ENCODE peak calls at places on chromosomes 4 and X, in nine cellular contexts. One of them, this sample, is unnamed.

GRCh38 chrX:65537229-65537628 is 2.6 kb upstream of the LAS1L start:
- DNase-seq in bronchial epithelial cell: peak
- DNase-seq in upper lobe of left lung: no peak
- DNase-seq in keratinocyte: no peak
- DNase-seq in epithelial cell of esophagus: no peak
- DNase-seq in AG09309: no peak
- DNase-seq in fibroblast of the aortic adventitia: peak
- DNase-seq in CD8-positive, alpha-beta memory T cell: no peak
- DNase-seq in fibroblast of mammary gland: no peak
- DNase-seq in this sample: no peak

GRCh38 chrX:150364347-150365050 is 1.4 kb downstream of the MAMLD1 start:
- DNase-seq in bronchial epithelial cell: no peak
- DNase-seq in upper lobe of left lung: peak
- DNase-seq in keratinocyte: no peak
- DNase-seq in epithelial cell of esophagus: peak
- DNase-seq in AG09309: no peak
- DNase-seq in fibroblast of the aortic adventitia: peak
- DNase-seq in CD8-positive, alpha-beta memory T cell: peak
- DNase-seq in fibroblast of mammary gland: no peak
- DNase-seq in this sample: no peak

GRCh38 chr4:184962125-184962638 is 56.1 kb upstream of the HELT start:
- DNase-seq in bronchial epithelial cell: no peak
- DNase-seq in upper lobe of left lung: no peak
- DNase-seq in keratinocyte: no peak
- DNase-seq in epithelial cell of esophagus: no peak
- DNase-seq in AG09309: no peak
- DNase-seq in fibroblast of the aortic adventitia: no peak
- DNase-seq in CD8-positive, alpha-beta memory T cell: no peak
- DNase-seq in fibroblast of mammary gland: no peak
- DNase-seq in this sample: no peak

GRCh38 chr4:145679520-145679919 is 426 bp upstream of the C4orf51 start:
- DNase-seq in bronchial epithelial cell: peak
- DNase-seq in upper lobe of left lung: no peak
- DNase-seq in keratinocyte: no peak
- DNase-seq in epithelial cell of esophagus: peak
- DNase-seq in AG09309: peak
- DNase-seq in fibroblast of the aortic adventitia: peak
- DNase-seq in CD8-positive, alpha-beta memory T cell: no peak
- DNase-seq in fibroblast of mammary gland: peak
- DNase-seq in this sample: no peak

GRCh38 chrX:153598541-153599191 is at the start of gene CCNQ:
- DNase-seq in bronchial epithelial cell: no peak
- DNase-seq in upper lobe of left lung: peak
- DNase-seq in keratinocyte: no peak
- DNase-seq in epithelial cell of esophagus: peak
- DNase-seq in AG09309: no peak
- DNase-seq in fibroblast of the aortic adventitia: peak
- DNase-seq in CD8-positive, alpha-beta memory T cell: no peak
- DNase-seq in fibroblast of mammary gland: peak
- DNase-seq in this sample: peak

GRCh38 chr4:175927121-175927520 is 115.1 kb upstream of the GPM6A start:
- DNase-seq in bronchial epithelial cell: peak
- DNase-seq in upper lobe of left lung: no peak
- DNase-seq in keratinocyte: no peak
- DNase-seq in epithelial cell of esophagus: peak
- DNase-seq in AG09309: no peak
- DNase-seq in fibroblast of the aortic adventitia: no peak
- DNase-seq in CD8-positive, alpha-beta memory T cell: no peak
- DNase-seq in fibroblast of mammary gland: no peak
- DNase-seq in this sample: peak

GRCh38 chr4:158996669-158997074 is 106.2 kb upstream of the RAPGEF2 start:
- DNase-seq in bronchial epithelial cell: peak
- DNase-seq in upper lobe of left lung: no peak
- DNase-seq in keratinocyte: peak
- DNase-seq in epithelial cell of esophagus: peak
- DNase-seq in AG09309: peak
- DNase-seq in fibroblast of the aortic adventitia: peak
- DNase-seq in CD8-positive, alpha-beta memory T cell: no peak
- DNase-seq in fibroblast of mammary gland: peak
- DNase-seq in this sample: no peak

GRCh38 chr4:98601719-98602118 is 56.7 kb downstream of the TSPAN5 start:
- DNase-seq in bronchial epithelial cell: peak
- DNase-seq in upper lobe of left lung: no peak
- DNase-seq in keratinocyte: no peak
- DNase-seq in epithelial cell of esophagus: peak
- DNase-seq in AG09309: no peak
- DNase-seq in fibroblast of the aortic adventitia: no peak
- DNase-seq in CD8-positive, alpha-beta memory T cell: no peak
- DNase-seq in fibroblast of mammary gland: peak
- DNase-seq in this sample: no peak

GRCh38 chr4:187666634-187667033 is 328.9 kb upstream of the ZFP42 start:
- DNase-seq in bronchial epithelial cell: no peak
- DNase-seq in upper lobe of left lung: no peak
- DNase-seq in keratinocyte: no peak
- DNase-seq in epithelial cell of esophagus: peak
- DNase-seq in AG09309: no peak
- DNase-seq in fibroblast of the aortic adventitia: no peak
- DNase-seq in CD8-positive, alpha-beta memory T cell: no peak
- DNase-seq in fibroblast of mammary gland: peak
- DNase-seq in this sample: no peak

GRCh38 chrX:6384391-6384790 is 150.5 kb downstream of the VCX3A start:
- DNase-seq in bronchial epithelial cell: no peak
- DNase-seq in upper lobe of left lung: no peak
- DNase-seq in keratinocyte: no peak
- DNase-seq in epithelial cell of esophagus: no peak
- DNase-seq in AG09309: no peak
- DNase-seq in fibroblast of the aortic adventitia: no peak
- DNase-seq in CD8-positive, alpha-beta memory T cell: no peak
- DNase-seq in fibroblast of mammary gland: no peak
- DNase-seq in this sample: no peak

GRCh38 chr4:36328130-36328529 is 46.7 kb downstream of the DTHD1 start:
- DNase-seq in bronchial epithelial cell: no peak
- DNase-seq in upper lobe of left lung: no peak
- DNase-seq in keratinocyte: no peak
- DNase-seq in epithelial cell of esophagus: no peak
- DNase-seq in AG09309: no peak
- DNase-seq in fibroblast of the aortic adventitia: no peak
- DNase-seq in CD8-positive, alpha-beta memory T cell: no peak
- DNase-seq in fibroblast of mammary gland: no peak
- DNase-seq in this sample: no peak

GRCh38 chrX:54808109-54808604 is 612 bp downstream of the MAGED2 start:
- DNase-seq in bronchial epithelial cell: peak
- DNase-seq in upper lobe of left lung: peak
- DNase-seq in keratinocyte: no peak
- DNase-seq in epithelial cell of esophagus: peak
- DNase-seq in AG09309: no peak
- DNase-seq in fibroblast of the aortic adventitia: no peak
- DNase-seq in CD8-positive, alpha-beta memory T cell: peak
- DNase-seq in fibroblast of mammary gland: peak
- DNase-seq in this sample: no peak

GRCh38 chrX:39749135-39749534 is 348.6 kb downstream of the BCOR start:
- DNase-seq in bronchial epithelial cell: no peak
- DNase-seq in upper lobe of left lung: no peak
- DNase-seq in keratinocyte: no peak
- DNase-seq in epithelial cell of esophagus: no peak
- DNase-seq in AG09309: no peak
- DNase-seq in fibroblast of the aortic adventitia: no peak
- DNase-seq in CD8-positive, alpha-beta memory T cell: no peak
- DNase-seq in fibroblast of mammary gland: no peak
- DNase-seq in this sample: no peak

GRCh38 chr4:188127157-188127874 is 11.9 kb upstream of the TRIML1 start:
- DNase-seq in bronchial epithelial cell: peak
- DNase-seq in upper lobe of left lung: no peak
- DNase-seq in keratinocyte: no peak
- DNase-seq in epithelial cell of esophagus: peak
- DNase-seq in AG09309: peak
- DNase-seq in fibroblast of the aortic adventitia: no peak
- DNase-seq in CD8-positive, alpha-beta memory T cell: no peak
- DNase-seq in fibroblast of mammary gland: peak
- DNase-seq in this sample: no peak

GRCh38 chr4:174528226-174528625 is 5.9 kb upstream of the HPGD start:
- DNase-seq in bronchial epithelial cell: no peak
- DNase-seq in upper lobe of left lung: no peak
- DNase-seq in keratinocyte: no peak
- DNase-seq in epithelial cell of esophagus: peak
- DNase-seq in AG09309: no peak
- DNase-seq in fibroblast of the aortic adventitia: no peak
- DNase-seq in CD8-positive, alpha-beta memory T cell: no peak
- DNase-seq in fibroblast of mammary gland: peak
- DNase-seq in this sample: no peak

GRCh38 chr4:88737304-88738015 is 39.8 kb upstream of the NAP1L5 start:
- DNase-seq in bronchial epithelial cell: peak
- DNase-seq in upper lobe of left lung: no peak
- DNase-seq in keratinocyte: no peak
- DNase-seq in epithelial cell of esophagus: peak
- DNase-seq in AG09309: no peak
- DNase-seq in fibroblast of the aortic adventitia: peak
- DNase-seq in CD8-positive, alpha-beta memory T cell: no peak
- DNase-seq in fibroblast of mammary gland: peak
- DNase-seq in this sample: peak

GRCh38 chr4:123600426-123600825 is 203.8 kb downstream of the SPRY1 start:
- DNase-seq in bronchial epithelial cell: no peak
- DNase-seq in upper lobe of left lung: no peak
- DNase-seq in keratinocyte: no peak
- DNase-seq in epithelial cell of esophagus: no peak
- DNase-seq in AG09309: no peak
- DNase-seq in fibroblast of the aortic adventitia: no peak
- DNase-seq in CD8-positive, alpha-beta memory T cell: no peak
- DNase-seq in fibroblast of mammary gland: no peak
- DNase-seq in this sample: no peak
- H3K4me3 ChIP-seq in bronchial epithelial cell: no peak
- H3K4me3 ChIP-seq in upper lobe of left lung: no peak
- H3K4me3 ChIP-seq in keratinocyte: no peak
- H3K4me3 ChIP-seq in epithelial cell of esophagus: no peak
- H3K4me3 ChIP-seq in AG09309: no peak
- H3K4me3 ChIP-seq in fibroblast of the aortic adventitia: no peak
- H3K4me3 ChIP-seq in CD8-positive, alpha-beta memory T cell: no peak
- H3K4me3 ChIP-seq in fibroblast of mammary gland: no peak
- H3K4me3 ChIP-seq in this sample: no peak

GRCh38 chrX:41419082-41419481 is 28.1 kb upstream of the NYX start:
- DNase-seq in bronchial epithelial cell: no peak
- DNase-seq in upper lobe of left lung: no peak
- DNase-seq in keratinocyte: no peak
- DNase-seq in epithelial cell of esophagus: no peak
- DNase-seq in AG09309: no peak
- DNase-seq in fibroblast of the aortic adventitia: no peak
- DNase-seq in CD8-positive, alpha-beta memory T cell: no peak
- DNase-seq in fibroblast of mammary gland: no peak
- DNase-seq in this sample: no peak

DNA sequence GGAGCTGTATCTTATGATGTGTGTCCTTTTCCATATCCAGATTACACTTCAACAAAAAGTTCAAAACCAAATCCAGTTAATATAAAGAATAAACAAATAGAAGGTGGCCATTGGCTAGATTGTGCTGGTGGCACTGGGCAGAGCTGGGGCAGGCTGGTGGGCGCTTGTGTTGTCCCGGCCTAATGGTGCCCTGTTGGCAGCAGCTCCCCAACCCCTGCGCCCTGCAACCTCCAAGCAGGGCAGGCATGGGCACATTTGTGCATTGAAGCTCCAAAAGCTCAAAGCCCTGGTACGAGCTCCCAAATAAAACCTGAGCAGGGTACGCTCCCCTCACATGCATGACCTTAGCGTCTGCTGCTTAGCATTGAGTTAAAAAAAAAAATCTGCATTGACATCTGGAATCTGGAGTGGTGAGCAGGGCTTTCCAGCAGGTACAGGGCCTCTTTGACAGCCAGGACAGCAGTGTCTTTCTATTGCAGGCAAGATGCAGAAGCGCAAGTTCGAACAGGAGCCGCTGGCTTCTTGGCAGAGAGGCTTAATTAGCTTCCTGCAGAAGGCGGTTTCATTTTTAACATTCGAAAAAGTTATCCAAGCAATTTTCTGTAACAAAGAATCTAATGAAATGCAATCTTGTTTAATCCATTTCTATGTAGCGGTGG is 25.9 kb upstream of the NYX start:
- DNase-seq in bronchial epithelial cell: peak
- DNase-seq in upper lobe of left lung: no peak
- DNase-seq in keratinocyte: no peak
- DNase-seq in epithelial cell of esophagus: peak
- DNase-seq in AG09309: no peak
- DNase-seq in fibroblast of the aortic adventitia: no peak
- DNase-seq in CD8-positive, alpha-beta memory T cell: no peak
- DNase-seq in fibroblast of mammary gland: no peak
- DNase-seq in this sample: no peak
- H3K4me3 ChIP-seq in bronchial epithelial cell: no peak
- H3K4me3 ChIP-seq in upper lobe of left lung: no peak
- H3K4me3 ChIP-seq in keratinocyte: no peak
- H3K4me3 ChIP-seq in epithelial cell of esophagus: no peak
- H3K4me3 ChIP-seq in AG09309: no peak
- H3K4me3 ChIP-seq in fibroblast of the aortic adventitia: no peak
- H3K4me3 ChIP-seq in CD8-positive, alpha-beta memory T cell: no peak
- H3K4me3 ChIP-seq in fibroblast of mammary gland: no peak
- H3K4me3 ChIP-seq in this sample: no peak

DNA sequence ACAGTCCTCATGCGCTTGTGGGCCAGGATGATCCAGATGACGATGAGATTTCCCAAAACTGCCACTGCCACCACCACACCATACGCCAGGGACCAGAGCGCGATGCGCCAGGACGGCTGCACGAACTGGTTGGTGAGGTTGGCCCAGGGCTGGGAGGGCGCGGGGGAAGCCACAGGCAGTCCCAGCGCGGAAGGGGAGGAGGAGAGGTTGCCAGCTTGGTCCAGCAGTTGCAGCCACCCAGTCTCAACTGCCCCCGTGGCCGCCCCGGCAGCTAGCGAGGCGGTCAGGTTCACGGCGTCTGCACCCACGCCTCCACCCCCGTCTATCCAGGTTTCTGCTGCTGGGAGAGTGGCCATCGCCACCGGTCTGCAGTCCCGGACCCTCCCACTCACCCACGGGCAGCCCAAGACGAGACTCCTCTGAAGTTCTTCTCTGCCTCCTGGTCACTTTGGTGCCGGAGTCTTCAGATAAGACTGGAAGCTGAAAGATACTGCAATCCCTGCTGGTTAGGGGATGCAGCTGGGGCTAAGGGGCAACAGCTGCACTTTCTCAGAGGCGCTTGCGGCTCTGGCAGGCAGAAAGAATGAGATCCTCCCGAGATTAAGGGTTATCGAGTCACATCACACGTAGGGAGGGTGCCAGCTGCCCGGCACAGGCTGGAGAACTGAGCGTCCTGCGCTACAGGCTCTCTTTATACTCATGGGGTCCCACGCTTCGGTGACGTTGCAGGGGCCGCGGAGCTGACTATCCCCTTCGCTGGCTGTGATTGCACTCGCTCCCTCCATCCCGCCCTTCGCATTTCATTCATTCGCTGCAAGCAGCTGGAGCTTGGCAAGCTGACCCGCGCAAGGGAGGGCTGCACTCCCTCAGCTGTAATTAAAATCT is at the start of gene TACR3:
- DNase-seq in bronchial epithelial cell: no peak
- DNase-seq in upper lobe of left lung: peak
- DNase-seq in keratinocyte: no peak
- DNase-seq in epithelial cell of esophagus: peak
- DNase-seq in AG09309: no peak
- DNase-seq in fibroblast of the aortic adventitia: no peak
- DNase-seq in CD8-positive, alpha-beta memory T cell: no peak
- DNase-seq in fibroblast of mammary gland: peak
- DNase-seq in this sample: peak
- H3K4me3 ChIP-seq in bronchial epithelial cell: no peak
- H3K4me3 ChIP-seq in upper lobe of left lung: no peak
- H3K4me3 ChIP-seq in keratinocyte: no peak
- H3K4me3 ChIP-seq in epithelial cell of esophagus: peak
- H3K4me3 ChIP-seq in AG09309: no peak
- H3K4me3 ChIP-seq in fibroblast of the aortic adventitia: no peak
- H3K4me3 ChIP-seq in CD8-positive, alpha-beta memory T cell: no peak
- H3K4me3 ChIP-seq in fibroblast of mammary gland: peak
- H3K4me3 ChIP-seq in this sample: no peak

GRCh38 chrX:77893713-77894112 is 1.5 kb downstream of the MAGT1 start:
- DNase-seq in bronchial epithelial cell: no peak
- DNase-seq in upper lobe of left lung: no peak
- DNase-seq in keratinocyte: no peak
- DNase-seq in epithelial cell of esophagus: no peak
- DNase-seq in AG09309: no peak
- DNase-seq in fibroblast of the aortic adventitia: no peak
- DNase-seq in CD8-positive, alpha-beta memory T cell: no peak
- DNase-seq in fibroblast of mammary gland: no peak
- DNase-seq in this sample: no peak
- H3K4me3 ChIP-seq in bronchial epithelial cell: no peak
- H3K4me3 ChIP-seq in upper lobe of left lung: no peak
- H3K4me3 ChIP-seq in keratinocyte: peak
- H3K4me3 ChIP-seq in epithelial cell of esophagus: peak
- H3K4me3 ChIP-seq in AG09309: no peak
- H3K4me3 ChIP-seq in fibroblast of the aortic adventitia: peak
- H3K4me3 ChIP-seq in CD8-positive, alpha-beta memory T cell: no peak
- H3K4me3 ChIP-seq in fibroblast of mammary gland: no peak
- H3K4me3 ChIP-seq in this sample: peak